ENCODE peak calls at places on chromosomes 4 and X, in five cellular contexts. D, R, G, J and U are unnamed samples.

GRCh38 chr4:151015458-151016344 is 617 bp upstream of the LRBA start:
- DNase-seq in G (peak), D (peak), J (peak), R (peak), U (peak)

GRCh38 chr4:122874194-122874593 is 47.6 kb downstream of the FGF2 start:
- DNase-seq in R (peak), J (peak), G (no peak), D (no peak), U (no peak)

GRCh38 chr4:141011799-141012377 is 121.4 kb downstream of the RNF150 start:
- DNase-seq in G (no peak), D (no peak), J (no peak), R (no peak), U (no peak)

GRCh38 chr4:144591401-144591800 is 54.6 kb upstream of the HHIP start:
- DNase-seq in D (no peak), G (peak), J (peak), R (peak), U (no peak)

GRCh38 chrX:33892670-33893069 is 239.4 kb downstream of the FAM47A start:
- DNase-seq in R (no peak), G (no peak), D (no peak), J (no peak), U (no peak)

GRCh38 chrX:101237041-101237440 is 17.5 kb downstream of the DRP2 start:
- DNase-seq in J (no peak), D (no peak), G (no peak), R (no peak), U (no peak)

GRCh38 chr4:116244771-116245170 is 840.6 kb downstream of the TRAM1L1 start:
- DNase-seq in J (no peak), G (no peak), R (no peak), D (no peak), U (no peak)

GRCh38 chr4:13706130-13706529 is 78.6 kb upstream of the BOD1L1 start:
- DNase-seq in R (no peak), G (no peak), D (no peak), J (peak), U (no peak)

GRCh38 chrX:7941390-7942042 is 14.3 kb upstream of the PNPLA4 start:
- DNase-seq in G (peak), R (peak), J (peak), D (peak), U (peak)

GRCh38 chr4:47784222-47784621 is 53.6 kb downstream of the CORIN start:
- DNase-seq in G (no peak), D (no peak), R (no peak), J (peak), U (no peak)

GRCh38 chr4:54658321-54659093 is 750 bp downstream of the KIT start:
- DNase-seq in J (peak), R (peak), D (peak), G (peak), U (peak)

GRCh38 chr4:17763931-17764330 is 17.5 kb downstream of the FAM184B start:
- DNase-seq in J (no peak), D (no peak), G (no peak), R (no peak), U (no peak)